ENCODE peak calls at places on chromosomes 2 and 18, in four cellular contexts. O is K562, I is HL-60, Z is GM12878. E is an unnamed sample.
A peak's percentile ranks its signal among the peaks of the same experiment; 100 is the strongest.

GRCh38 chr2:24919977-24920812 is at the start of gene ADCY3:
- DNase-seq in O (peak; percentile 86), I (no peak), Z (no peak), E (peak; percentile 84)

GRCh38 chr2:146579154-146579930 is 1265.5 kb upstream of the ACVR2A start:
- DNase-seq in O (no peak), I (no peak), Z (no peak), E (no peak)

GRCh38 chr2:42568431-42569115 is at the start of gene MTA3:
- DNase-seq in O (peak; percentile 73), I (peak; percentile 35), Z (no peak), E (peak; percentile 43)

GRCh38 chr2:85326406-85326945 is 1.3 kb downstream of the TGOLN2 start:
- DNase-seq in O (peak; percentile 65), I (peak; percentile 86), Z (no peak), E (peak; percentile 31)

GRCh38 chr2:44679584-44679983 is 261.9 kb upstream of the SIX3 start:
- DNase-seq in O (no peak), I (no peak), Z (no peak), E (no peak)

GRCh38 chr18:30103881-30104280 is 938.7 kb downstream of the DSC3 start:
- DNase-seq in O (no peak), I (no peak), Z (no peak), E (no peak)

GRCh38 chr2:85411405-85411748 is 1.2 kb upstream of the CAPG start:
- DNase-seq in O (no peak), I (no peak), Z (no peak), E (no peak)

GRCh38 chr2:109382946-109383345 is 230.8 kb downstream of the SEPTIN10 start:
- DNase-seq in O (no peak), I (no peak), Z (no peak), E (no peak)

GRCh38 chr2:21038403-21039073 is 5.3 kb downstream of the APOB start:
- DNase-seq in O (no peak), I (no peak), Z (no peak), E (no peak)

GRCh38 chr2:72148975-72149555 is 1.4 kb upstream of the CYP26B1 start:
- DNase-seq in O (peak; percentile 54), I (no peak), Z (no peak), E (no peak)

GRCh38 chr2:1731963-1732768 is 12.1 kb downstream of the PXDN start:
- DNase-seq in O (no peak), I (no peak), Z (no peak), E (no peak)

GRCh38 chr2:72710418-72711152 is 115.2 kb downstream of the EXOC6B start:
- DNase-seq in O (no peak), I (no peak), Z (no peak), E (no peak)

GRCh38 chr2:238061310-238062202 is 755 bp downstream of the SCLY start:
- DNase-seq in O (peak; percentile 37), I (peak; percentile 31), Z (no peak), E (peak; percentile 27)

GRCh38 chr18:68431922-68432198 is 283.0 kb downstream of the TMX3 start:
- DNase-seq in O (no peak), I (no peak), Z (no peak), E (no peak)

GRCh38 chr2:68193144-68193543 is 35.5 kb downstream of the PNO1 start:
- DNase-seq in O (no peak), I (no peak), Z (no peak), E (no peak)

GRCh38 chr2:147595200-147595599 is 249.6 kb upstream of the ACVR2A start:
- DNase-seq in O (no peak), I (no peak), Z (no peak), E (no peak)

GRCh38 chr18:62324355-62324828 is 718 bp upstream of the TNFRSF11A start:
- DNase-seq in O (no peak), I (peak; percentile 75), Z (no peak), E (no peak)

GRCh38 chr2:182047544-182047943 is 61.9 kb downstream of the PPP1R1C start:
- DNase-seq in O (no peak), I (no peak), Z (no peak), E (no peak)

GRCh38 chr2:45879406-45879805 is 227.9 kb downstream of the PRKCE start:
- DNase-seq in O (no peak), I (no peak), Z (no peak), E (no peak)

GRCh38 chr2:15940661-15941482 is 522 bp downstream of the MYCN start:
- DNase-seq in O (no peak), I (no peak), Z (no peak), E (peak; percentile 22)

GRCh38 chr2:169362346-169363026 is at the start of gene LRP2:
- DNase-seq in O (no peak), I (no peak), Z (no peak), E (peak; percentile 28)

GRCh38 chr2:176653856-176654443 is 384.7 kb downstream of the MTX2 start:
- DNase-seq in O (peak; percentile 54), I (peak; percentile 69), Z (no peak), E (no peak)

GRCh38 chr2:228072669-228073068 is 108.8 kb downstream of the SPHKAP start:
- DNase-seq in O (no peak), I (no peak), Z (no peak), E (no peak)

GRCh38 chr2:68319397-68320117 is at the start of gene CNRIP1:
- DNase-seq in O (peak; percentile 27), I (no peak), Z (no peak), E (peak; percentile 40)

GRCh38 chr2:101003278-101003775 is 1.2 kb downstream of the RPL31 start:
- DNase-seq in O (no peak), I (no peak), Z (no peak), E (no peak)

GRCh38 chr2:195613922-195614321 is 43.1 kb upstream of the SLC39A10 start:
- DNase-seq in O (peak; percentile 38), I (no peak), Z (no peak), E (no peak)

GRCh38 chr18:36655894-36656293 is 172.9 kb downstream of the TPGS2 start:
- DNase-seq in O (no peak), I (no peak), Z (no peak), E (no peak)

DNA sequence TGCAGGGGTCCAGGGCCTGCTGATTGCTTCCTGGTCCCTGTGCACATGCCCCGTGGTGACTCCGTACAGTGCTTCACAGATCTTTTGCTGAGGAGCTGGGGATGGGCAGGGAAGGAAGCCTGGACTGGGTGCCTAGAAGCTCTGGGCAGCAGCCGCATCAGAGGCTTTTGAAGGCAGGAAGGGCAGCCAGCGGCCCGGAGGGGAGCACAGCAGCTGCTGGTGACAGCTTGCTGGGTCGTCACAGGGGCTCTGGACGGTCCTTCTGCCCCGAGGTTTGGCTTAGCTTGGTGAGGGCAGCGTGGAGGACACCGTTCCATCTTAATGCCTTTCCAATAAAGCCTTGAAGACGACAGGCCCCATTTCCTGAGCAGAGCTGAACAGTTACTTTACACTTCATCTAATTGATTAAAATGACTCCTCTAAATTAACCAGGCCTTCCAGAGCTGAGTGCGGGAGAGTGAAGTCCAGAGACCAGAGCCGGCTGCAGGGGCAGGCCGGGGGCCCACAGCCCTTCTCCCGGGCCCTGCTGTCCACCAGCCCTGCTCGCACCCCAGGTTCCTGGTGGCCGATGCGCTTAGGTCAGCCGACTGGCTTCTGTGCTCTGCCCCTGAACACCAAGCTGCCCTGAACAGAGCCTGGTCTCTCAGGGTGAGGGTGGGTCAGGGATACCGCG is 43.4 kb downstream of the RRM2 start:
- DNase-seq in O (no peak), I (no peak), Z (no peak), E (no peak)
- TF ChIP-seq SPI1 in O (no peak), I (no peak), Z (no peak), E (no peak)

GRCh38 chr2:232230557-232230956 is 148.0 kb upstream of the ALPP start:
- DNase-seq in O (peak; percentile 9), I (peak; percentile 10), Z (no peak), E (no peak)

GRCh38 chr2:232232915-232233314 is 145.6 kb upstream of the ALPP start:
- DNase-seq in O (no peak), I (no peak), Z (no peak), E (no peak)

GRCh38 chr2:232229296-232229916 is 149.1 kb upstream of the ALPP start:
- DNase-seq in O (no peak), I (no peak), Z (no peak), E (no peak)

GRCh38 chr2:232229917-232230310 is 148.6 kb upstream of the ALPP start:
- DNase-seq in O (no peak), I (no peak), Z (no peak), E (no peak)

GRCh38 chr2:232231514-232231913 is 147.0 kb upstream of the ALPP start:
- DNase-seq in O (no peak), I (no peak), Z (no peak), E (no peak)
- TF ChIP-seq SPI1 in O (no peak), I (no peak), Z (no peak), E (no peak)

DNA sequence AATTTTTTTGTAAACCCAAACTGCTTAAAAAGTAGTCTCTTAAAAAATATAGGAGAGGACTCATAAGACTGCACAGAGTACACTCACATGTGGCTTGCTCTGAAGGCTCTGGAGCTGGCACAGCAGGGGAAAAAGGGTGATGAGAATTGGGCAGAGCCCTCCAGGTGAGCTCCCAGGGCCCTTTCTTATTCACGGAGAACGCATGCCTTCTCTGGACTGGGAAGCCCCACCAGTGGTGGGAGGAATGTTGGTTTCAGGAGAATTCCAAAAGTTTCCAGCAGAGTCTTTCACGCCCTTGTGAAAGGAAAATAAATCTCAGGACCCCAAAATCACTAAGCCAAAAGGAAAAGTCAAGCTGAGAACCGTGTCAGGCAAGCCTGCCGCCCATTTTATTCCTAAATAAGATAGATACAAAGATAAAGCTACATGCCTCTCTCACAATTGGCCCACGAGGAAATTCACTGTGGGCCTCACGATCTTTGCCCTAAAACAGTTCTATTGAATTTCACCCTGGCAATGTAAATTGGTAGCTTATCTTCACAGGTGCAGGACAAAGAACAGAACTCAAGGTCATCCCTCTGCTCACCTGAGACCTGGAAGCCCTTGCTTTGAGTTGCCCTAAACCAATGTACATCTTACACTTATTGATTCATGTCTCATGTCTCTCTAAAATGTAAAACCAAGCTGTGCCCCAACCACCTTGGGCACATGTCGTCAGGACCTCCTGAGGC is 15.5 kb upstream of the MC5R start:
- DNase-seq in O (no peak), I (no peak), Z (no peak), E (no peak)
- TF ChIP-seq SPI1 in O (no peak), I (no peak), Z (no peak), E (no peak)

GRCh38 chr2:203817147-203817546 is 50.4 kb upstream of the CTLA4 start:
- DNase-seq in O (no peak), I (no peak), Z (no peak), E (no peak)

GRCh38 chr2:203818656-203819055 is 48.9 kb upstream of the CTLA4 start:
- DNase-seq in O (no peak), I (no peak), Z (no peak), E (no peak)

GRCh38 chr2:203820969-203821368 is 46.6 kb upstream of the CTLA4 start:
- DNase-seq in O (no peak), I (no peak), Z (no peak), E (no peak)

GRCh38 chr2:203822240-203822639 is 45.3 kb upstream of the CTLA4 start:
- DNase-seq in O (no peak), I (no peak), Z (no peak), E (no peak)

DNA sequence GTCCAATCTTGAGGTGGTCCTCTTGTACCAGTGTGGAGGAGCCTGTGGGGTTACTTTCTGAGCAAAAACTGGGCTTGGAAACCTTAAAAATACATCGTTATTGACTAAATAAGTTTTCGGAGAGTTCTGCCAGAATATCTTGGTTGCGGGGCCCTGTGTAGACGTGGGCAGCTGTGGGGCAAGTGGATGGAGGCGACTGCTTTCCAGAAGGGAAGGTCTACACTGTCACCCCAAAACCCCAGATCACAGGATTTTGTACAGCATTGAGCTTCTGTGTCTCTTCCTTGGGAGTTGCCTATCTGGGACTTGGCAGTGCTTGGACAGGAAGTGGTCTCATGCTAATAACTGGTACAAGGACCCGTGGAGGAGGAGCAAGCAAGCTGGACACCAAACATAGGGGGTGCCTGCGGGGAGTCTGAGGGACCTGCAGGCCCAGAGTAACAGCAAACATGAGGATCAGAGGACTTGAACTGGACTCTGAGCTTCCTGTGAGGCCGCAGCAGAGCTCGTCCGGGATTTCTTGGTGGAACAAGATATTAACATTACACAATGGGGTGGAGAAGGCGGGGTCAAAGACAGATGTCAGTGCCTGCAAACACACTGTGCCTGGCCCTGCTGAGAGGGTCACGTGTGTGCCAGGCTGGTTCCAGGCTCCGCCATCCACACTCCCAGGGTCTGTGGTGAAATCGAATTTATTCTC is 48.0 kb upstream of the CTLA4 start:
- DNase-seq in O (no peak), I (no peak), Z (no peak), E (no peak)
- TF ChIP-seq SPI1 in O (no peak), I (no peak), Z (no peak), E (no peak)

E was measured in GM12891.